ENCODE peak calls at places on chromosomes 7 and 10, in five cellular contexts. I is GM10248, A is thoracic aorta, V is breast epithelium, M is stomach. L is an unnamed sample.

GRCh38 chr7:140267381-140268226 is 90.8 kb upstream of the KDM7A start:
- DNase-seq in I (no peak), V (no peak), M (no peak), A (no peak), L (no peak)

GRCh38 chr10:29839826-29840515 is 205.2 kb upstream of the SVIL start:
- DNase-seq in V (peak), I (no peak), A (no peak), M (no peak), L (no peak)

GRCh38 chr7:30595461-30596042 is 874 bp downstream of the GARS1 start:
- DNase-seq in V (no peak), I (no peak), M (no peak), A (no peak), L (no peak)

GRCh38 chr10:44724415-44725174 is 186.5 kb upstream of the TMEM72 start:
- DNase-seq in I (no peak), M (no peak), A (no peak), V (no peak), L (no peak)

GRCh38 chr7:50679218-50680007 is 103.3 kb downstream of the GRB10 start:
- DNase-seq in I (peak), V (no peak), M (no peak), A (no peak), L (no peak)

GRCh38 chr7:151801782-151802468 is 75.0 kb downstream of the PRKAG2 start:
- DNase-seq in V (no peak), I (no peak), M (peak), A (no peak), L (no peak)

GRCh38 chr10:14329609-14330246 is 996 bp downstream of the FRMD4A start:
- DNase-seq in M (no peak), V (no peak), I (no peak), A (no peak), L (no peak)

GRCh38 chr10:79331226-79331625 is 16.0 kb upstream of the PPIF start:
- DNase-seq in I (no peak), M (no peak), V (no peak), A (no peak), L (no peak)

GRCh38 chr7:18290223-18290622 is 205.3 kb upstream of the HDAC9 start:
- DNase-seq in I (no peak), A (no peak), M (no peak), V (no peak), L (no peak)

GRCh38 chr7:102069913-102070629 is 216.6 kb upstream of the SH2B2 start:
- DNase-seq in A (no peak), V (peak), I (no peak), M (no peak), L (no peak)

GRCh38 chr7:47268826-47269465 is 313.0 kb downstream of the TNS3 start:
- DNase-seq in V (no peak), M (no peak), A (no peak), I (no peak), L (no peak)

GRCh38 chr10:87771871-87772500 is 46.0 kb downstream of the ATAD1 start:
- DNase-seq in I (peak), V (no peak), A (no peak), M (no peak), L (no peak)

GRCh38 chr10:31152421-31153133 is 120.9 kb upstream of the ZNF438 start:
- DNase-seq in V (no peak), M (no peak), I (no peak), A (no peak), L (no peak)

GRCh38 chr10:110350812-110351211 is 46.1 kb upstream of the SMNDC1 start:
- DNase-seq in I (no peak), A (no peak), M (no peak), V (no peak), L (no peak)

GRCh38 chr10:25016349-25017246 is at the start of gene THNSL1:
- DNase-seq in A (peak), M (peak), V (peak), I (peak), L (peak)

GRCh38 chr10:57657164-57657765 is 610.4 kb downstream of the IPMK start:
- DNase-seq in A (no peak), V (no peak), I (peak), M (peak), L (no peak)

GRCh38 chr10:60964257-60965235 is 20.6 kb upstream of the RHOBTB1 start:
- DNase-seq in I (peak), V (peak), M (peak), A (peak), L (no peak)

GRCh38 chr7:16688249-16688648 is 42.3 kb downstream of the BZW2 start:
- DNase-seq in M (no peak), A (no peak), V (no peak), I (no peak), L (no peak)

GRCh38 chr7:30028749-30029635 is 780 bp downstream of the PLEKHA8 start:
- DNase-seq in V (peak), I (peak), A (no peak), M (no peak), L (peak)

GRCh38 chr10:33211123-33211878 is 123.2 kb downstream of the NRP1 start:
- DNase-seq in M (no peak), A (peak), I (no peak), V (no peak), L (no peak)

GRCh38 chr10:61028861-61029361 is 84.9 kb upstream of the RHOBTB1 start:
- DNase-seq in A (no peak), V (no peak), I (no peak), M (no peak), L (no peak)

GRCh38 chr10:43086321-43086942 is 9.6 kb downstream of the RET start:
- DNase-seq in M (no peak), A (no peak), V (no peak), I (no peak), L (no peak)

GRCh38 chr7:118059209-118059608 is 124.8 kb upstream of the LSM8 start:
- DNase-seq in A (no peak), M (no peak), I (no peak), V (no peak), L (no peak)

GRCh38 chr10:58806970-58807630 is 294.4 kb downstream of the BICC1 start:
- DNase-seq in V (no peak), M (no peak), A (no peak), I (no peak), L (no peak)

GRCh38 chr10:29841724-29842649 is 207.2 kb upstream of the SVIL start:
- DNase-seq in I (no peak), A (peak), V (peak), M (peak), L (no peak)

GRCh38 chr10:69489506-69490090 is 38.3 kb downstream of the TSPAN15 start:
- DNase-seq in M (no peak), A (no peak), I (no peak), V (peak), L (no peak)

GRCh38 chr10:93235686-93236085 is 162.0 kb downstream of the CYP26A1 start:
- DNase-seq in A (no peak), V (no peak), M (no peak), I (no peak), L (no peak)

GRCh38 chr10:48993627-48994026 is 54.0 kb upstream of the LRRC18 start:
- DNase-seq in A (no peak), I (no peak), M (no peak), V (no peak), L (no peak)

GRCh38 chr7:20647051-20647450 is 31.6 kb downstream of the ABCB5 start:
- DNase-seq in V (no peak), I (no peak), M (no peak), A (no peak), L (no peak)

GRCh38 chr10:84172435-84173356 is 905 bp upstream of the GPR15LG start:
- DNase-seq in I (peak), A (no peak), V (no peak), M (no peak), L (no peak)

GRCh38 chr7:133436014-133436428 is 183.1 kb downstream of the EXOC4 start:
- DNase-seq in M (no peak), V (no peak), I (no peak), A (no peak), L (no peak)

GRCh38 chr10:114518401-114519305 is 114.4 kb upstream of the AFAP1L2 start:
- DNase-seq in V (no peak), I (no peak), A (no peak), M (no peak), L (no peak)

GRCh38 chr7:41459183-41459582 is 243.7 kb downstream of the INHBA start:
- DNase-seq in I (no peak), V (no peak), M (no peak), A (no peak), L (no peak)

GRCh38 chr10:15370741-15371701 is at the start of gene FAM171A1:
- DNase-seq in M (peak), A (no peak), I (peak), V (no peak), L (no peak)

GRCh38 chr10:62230344-62231138 is 38.1 kb downstream of the RTKN2 start:
- DNase-seq in V (no peak), M (no peak), I (no peak), A (no peak), L (no peak)

GRCh38 chr10:78578929-78579328 is 489.8 kb upstream of the ZMIZ1 start:
- DNase-seq in A (no peak), I (no peak), M (no peak), V (no peak), L (no peak)

GRCh38 chr7:120986665-120987064 is 1.8 kb upstream of the CPED1 start:
- DNase-seq in V (no peak), M (no peak), I (no peak), A (no peak), L (no peak)

GRCh38 chr7:44052771-44053365 is 8.4 kb downstream of the DBNL start:
- DNase-seq in I (no peak), V (no peak), M (peak), A (no peak), L (no peak)

GRCh38 chr7:156608176-156608478 is 32.4 kb upstream of the RNF32 start:
- DNase-seq in V (no peak), A (no peak), I (no peak), M (no peak), L (no peak)

GRCh38 chr7:154581251-154581890 is 421.6 kb downstream of the PAXIP1 start:
- DNase-seq in V (no peak), A (no peak), I (no peak), M (no peak), L (no peak)

GRCh38 chr7:154587812-154588211 is 415.1 kb downstream of the PAXIP1 start:
- DNase-seq in I (no peak), V (no peak), A (no peak), M (no peak), L (no peak)

GRCh38 chr7:154579711-154580110 is 423.2 kb downstream of the PAXIP1 start:
- DNase-seq in V (no peak), M (no peak), I (no peak), A (no peak), L (no peak)

GRCh38 chr7:154583454-154583853 is 419.5 kb downstream of the PAXIP1 start:
- DNase-seq in M (no peak), A (no peak), V (no peak), I (no peak), L (no peak)

GRCh38 chr7:154584352-154585252 is 418.3 kb downstream of the PAXIP1 start:
- DNase-seq in M (no peak), A (no peak), V (no peak), I (no peak), L (no peak)
- TF ChIP-seq CTCF in M (no peak), A (no peak), V (no peak), I (no peak), L (no peak)

GRCh38 chr10:119348516-119349240 is 141.3 kb downstream of the GRK5 start:
- DNase-seq in A (no peak), V (no peak), M (no peak), I (no peak), L (no peak)
- TF ChIP-seq CTCF in A (peak), V (no peak), M (no peak), I (no peak), L (no peak)

GRCh38 chr7:73699370-73700069 is 16.1 kb downstream of the BUD23 start:
- DNase-seq in A (no peak), I (no peak), M (no peak), V (no peak), L (no peak)
- TF ChIP-seq CTCF in A (no peak), I (no peak), M (no peak), V (no peak), L (no peak)

DNA sequence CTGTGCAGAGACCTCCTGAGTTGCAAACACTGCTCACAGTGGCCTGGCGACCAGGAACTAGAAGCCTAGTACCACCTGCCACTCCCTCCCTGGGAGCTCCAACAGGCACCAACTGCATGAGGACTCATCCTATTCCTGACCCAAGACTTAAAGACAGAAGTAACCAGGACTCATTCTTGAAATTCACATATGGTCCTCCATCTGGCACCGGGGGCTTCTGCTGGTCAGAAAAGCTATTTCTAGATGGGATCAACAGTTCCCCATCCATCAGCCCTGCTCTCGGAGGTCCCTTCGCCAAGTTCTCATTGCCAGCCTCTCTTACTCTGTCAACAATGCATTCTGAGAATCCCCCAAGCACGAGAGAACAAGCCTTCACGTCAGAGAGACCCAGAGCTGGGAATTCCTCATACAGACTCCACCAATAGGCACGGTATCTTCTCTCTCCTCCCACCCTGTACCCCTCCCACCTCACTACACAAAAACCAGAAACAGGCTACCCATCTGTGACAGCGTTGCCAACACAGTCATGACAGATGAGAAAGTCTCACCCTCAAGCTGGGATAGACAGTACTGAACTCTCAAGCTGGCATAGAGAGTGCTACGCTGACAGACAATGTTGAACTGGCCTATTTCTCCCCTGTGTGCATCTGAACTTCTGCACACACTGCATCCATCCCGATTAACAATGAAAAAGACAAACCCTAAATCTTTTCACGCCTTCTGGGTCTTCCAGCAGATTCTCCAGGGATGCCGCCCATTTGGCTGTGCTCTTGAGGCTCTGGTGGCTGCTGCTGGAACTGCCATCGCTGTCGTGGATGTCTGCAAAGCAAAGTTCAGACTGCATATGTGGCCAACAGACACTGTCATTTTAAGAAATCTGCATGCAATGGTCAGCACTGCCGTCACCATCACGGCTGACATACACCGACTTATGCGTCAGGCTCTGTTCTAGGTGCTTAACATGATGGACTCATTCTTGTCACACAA is 15.6 kb downstream of the RGS10 start:
- DNase-seq in I (no peak), V (no peak), M (no peak), A (no peak), L (no peak)
- TF ChIP-seq CTCF in I (no peak), V (no peak), M (no peak), A (no peak), L (no peak)

DNA sequence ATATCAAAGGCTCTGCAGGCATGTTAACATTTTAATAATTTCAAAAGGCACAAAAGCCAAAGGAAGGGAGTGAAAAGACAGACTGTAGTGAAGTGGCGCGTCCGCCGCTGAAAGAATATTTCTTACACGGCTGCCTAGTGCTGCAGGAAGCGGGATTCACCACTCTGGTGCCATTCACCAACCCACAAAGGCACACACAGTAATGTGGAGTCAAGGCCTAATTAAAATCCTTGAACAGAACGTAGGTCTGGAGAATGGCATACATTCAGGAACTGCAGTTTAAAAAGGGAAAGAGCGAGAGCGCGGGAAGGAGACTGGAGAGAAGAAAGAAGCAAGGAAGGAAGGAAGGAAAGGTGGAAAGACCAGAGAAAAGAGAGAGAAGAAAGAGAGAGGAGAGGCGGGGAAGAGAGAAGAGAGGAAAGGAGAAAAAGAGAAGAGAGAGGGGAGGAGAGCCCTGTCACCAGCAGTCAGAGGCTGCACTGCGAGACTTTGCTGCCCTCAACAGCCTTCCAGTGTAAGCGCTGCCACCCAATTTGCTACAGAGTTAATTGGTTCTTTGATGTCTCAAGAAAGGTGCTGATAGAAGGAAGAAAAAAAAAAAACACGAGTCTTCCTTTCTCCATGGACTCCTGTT is 554.0 kb downstream of the MDFIC start:
- DNase-seq in A (no peak), M (no peak), V (no peak), I (no peak), L (no peak)
- TF ChIP-seq CTCF in A (no peak), M (no peak), V (no peak), I (peak), L (no peak)